ENCODE peak calls at places on chromosome 16, in six cellular contexts. One of them, this sample, is unnamed.

GRCh38 chr16:76277099-76278030 is at the start of gene CNTNAP4:
- DNase-seq in kidney: no peak
- DNase-seq in pancreas: no peak
- DNase-seq in body of pancreas: no peak
- DNase-seq in heart left ventricle: no peak
- DNase-seq in tibial nerve: peak; percentile 7
- DNase-seq in this sample: no peak

GRCh38 chr16:55062446-55062845 is 131.8 kb downstream of the IRX5 start:
- DNase-seq in heart left ventricle: no peak
- DNase-seq in body of pancreas: no peak
- DNase-seq in pancreas: no peak
- DNase-seq in tibial nerve: no peak
- DNase-seq in kidney: no peak
- DNase-seq in this sample: no peak

GRCh38 chr16:25007284-25007984 is 7.7 kb downstream of the ARHGAP17 start:
- DNase-seq in pancreas: no peak
- DNase-seq in body of pancreas: no peak
- DNase-seq in heart left ventricle: no peak
- DNase-seq in kidney: no peak
- DNase-seq in tibial nerve: no peak
- DNase-seq in this sample: no peak

GRCh38 chr16:16037970-16038369 is 88.6 kb downstream of the ABCC1 start:
- DNase-seq in kidney: no peak
- DNase-seq in pancreas: no peak
- DNase-seq in body of pancreas: no peak
- DNase-seq in heart left ventricle: no peak
- DNase-seq in tibial nerve: no peak
- DNase-seq in this sample: no peak

GRCh38 chr16:51327001-51327400 is 175.9 kb upstream of the SALL1 start:
- DNase-seq in kidney: no peak
- DNase-seq in pancreas: no peak
- DNase-seq in tibial nerve: no peak
- DNase-seq in body of pancreas: no peak
- DNase-seq in heart left ventricle: no peak
- DNase-seq in this sample: no peak

GRCh38 chr16:80735846-80736245 is 68.6 kb downstream of the CDYL2 start:
- DNase-seq in heart left ventricle: no peak
- DNase-seq in kidney: no peak
- DNase-seq in body of pancreas: no peak
- DNase-seq in pancreas: no peak
- DNase-seq in tibial nerve: no peak
- DNase-seq in this sample: no peak

GRCh38 chr16:75787421-75787820 is 61.1 kb upstream of the CPHXL start:
- DNase-seq in kidney: no peak
- DNase-seq in pancreas: no peak
- DNase-seq in tibial nerve: no peak
- DNase-seq in body of pancreas: no peak
- DNase-seq in heart left ventricle: no peak
- DNase-seq in this sample: no peak

GRCh38 chr16:89855301-89855945 is 18.0 kb upstream of the TCF25 start:
- DNase-seq in body of pancreas: no peak
- DNase-seq in kidney: no peak
- DNase-seq in tibial nerve: no peak
- DNase-seq in heart left ventricle: peak; percentile 53
- DNase-seq in pancreas: no peak
- DNase-seq in this sample: no peak

GRCh38 chr16:10862432-10862831 is 14.6 kb upstream of the CIITA start:
- DNase-seq in body of pancreas: peak; percentile 81
- DNase-seq in pancreas: peak; percentile 71
- DNase-seq in kidney: no peak
- DNase-seq in heart left ventricle: no peak
- DNase-seq in tibial nerve: peak; percentile 64
- DNase-seq in this sample: peak; percentile 88

GRCh38 chr16:31569360-31569717 is 41.6 kb downstream of the AHSP start:
- DNase-seq in body of pancreas: no peak
- DNase-seq in heart left ventricle: no peak
- DNase-seq in kidney: no peak
- DNase-seq in tibial nerve: no peak
- DNase-seq in pancreas: no peak
- DNase-seq in this sample: no peak

GRCh38 chr16:10558305-10558704 is 22.1 kb downstream of the EMP2 start:
- DNase-seq in body of pancreas: no peak
- DNase-seq in heart left ventricle: no peak
- DNase-seq in tibial nerve: no peak
- DNase-seq in pancreas: no peak
- DNase-seq in kidney: no peak
- DNase-seq in this sample: no peak

GRCh38 chr16:11528053-11528452 is 58.7 kb downstream of the LITAF start:
- DNase-seq in pancreas: no peak
- DNase-seq in body of pancreas: no peak
- DNase-seq in heart left ventricle: no peak
- DNase-seq in kidney: no peak
- DNase-seq in tibial nerve: no peak
- DNase-seq in this sample: no peak

GRCh38 chr16:22670551-22670970 is 143.4 kb upstream of the HS3ST2 start:
- DNase-seq in body of pancreas: no peak
- DNase-seq in tibial nerve: no peak
- DNase-seq in pancreas: no peak
- DNase-seq in kidney: no peak
- DNase-seq in heart left ventricle: no peak
- DNase-seq in this sample: no peak

GRCh38 chr16:88780100-88781062 is 4.6 kb downstream of the PIEZO1 start:
- DNase-seq in kidney: no peak
- DNase-seq in pancreas: peak; percentile 8
- DNase-seq in body of pancreas: no peak
- DNase-seq in tibial nerve: no peak
- DNase-seq in heart left ventricle: no peak
- DNase-seq in this sample: no peak

GRCh38 chr16:19566362-19566761 is 10.9 kb downstream of the VPS35L start:
- DNase-seq in tibial nerve: no peak
- DNase-seq in kidney: no peak
- DNase-seq in body of pancreas: no peak
- DNase-seq in heart left ventricle: no peak
- DNase-seq in pancreas: no peak
- DNase-seq in this sample: no peak

GRCh38 chr16:60755907-60756306 is 1280.3 kb downstream of the CDH8 start:
- DNase-seq in tibial nerve: no peak
- DNase-seq in heart left ventricle: no peak
- DNase-seq in kidney: no peak
- DNase-seq in body of pancreas: no peak
- DNase-seq in pancreas: no peak
- DNase-seq in this sample: no peak

GRCh38 chr16:79658301-79659001 is 57.9 kb upstream of the MAF start:
- DNase-seq in heart left ventricle: no peak
- DNase-seq in body of pancreas: no peak
- DNase-seq in pancreas: no peak
- DNase-seq in tibial nerve: no peak
- DNase-seq in kidney: no peak
- DNase-seq in this sample: peak; percentile 93

GRCh38 chr16:71963125-71963875 is 36.9 kb downstream of the PKD1L3 start:
- DNase-seq in tibial nerve: no peak
- DNase-seq in pancreas: no peak
- DNase-seq in heart left ventricle: no peak
- DNase-seq in kidney: no peak
- DNase-seq in body of pancreas: no peak
- DNase-seq in this sample: no peak

GRCh38 chr16:55622302-55622701 is 33.5 kb upstream of the SLC6A2 start:
- DNase-seq in kidney: no peak
- DNase-seq in pancreas: no peak
- DNase-seq in heart left ventricle: no peak
- DNase-seq in body of pancreas: no peak
- DNase-seq in tibial nerve: no peak
- DNase-seq in this sample: no peak

GRCh38 chr16:80552277-80552676 is 11.5 kb downstream of the DYNLRB2 start:
- DNase-seq in pancreas: no peak
- DNase-seq in kidney: no peak
- DNase-seq in body of pancreas: no peak
- DNase-seq in tibial nerve: no peak
- DNase-seq in heart left ventricle: no peak
- DNase-seq in this sample: peak; percentile 71

GRCh38 chr16:58859958-58860669 is 126.0 kb upstream of the GOT2 start:
- DNase-seq in pancreas: no peak
- DNase-seq in kidney: no peak
- DNase-seq in heart left ventricle: no peak
- DNase-seq in tibial nerve: no peak
- DNase-seq in body of pancreas: no peak
- DNase-seq in this sample: no peak

GRCh38 chr16:85928411-85928820 is 29.5 kb downstream of the IRF8 start:
- DNase-seq in body of pancreas: no peak
- DNase-seq in pancreas: no peak
- DNase-seq in tibial nerve: peak; percentile 68
- DNase-seq in kidney: peak; percentile 62
- DNase-seq in heart left ventricle: peak; percentile 60
- DNase-seq in this sample: no peak

GRCh38 chr16:17397499-17397891 is 73.3 kb downstream of the XYLT1 start:
- DNase-seq in tibial nerve: peak; percentile 37
- DNase-seq in heart left ventricle: no peak
- DNase-seq in body of pancreas: peak; percentile 56
- DNase-seq in pancreas: peak; percentile 62
- DNase-seq in kidney: no peak
- DNase-seq in this sample: no peak

GRCh38 chr16:54242199-54242598 is 44.4 kb downstream of the IRX3 start:
- DNase-seq in pancreas: no peak
- DNase-seq in tibial nerve: no peak
- DNase-seq in kidney: no peak
- DNase-seq in body of pancreas: no peak
- DNase-seq in heart left ventricle: no peak
- DNase-seq in this sample: no peak

DNA sequence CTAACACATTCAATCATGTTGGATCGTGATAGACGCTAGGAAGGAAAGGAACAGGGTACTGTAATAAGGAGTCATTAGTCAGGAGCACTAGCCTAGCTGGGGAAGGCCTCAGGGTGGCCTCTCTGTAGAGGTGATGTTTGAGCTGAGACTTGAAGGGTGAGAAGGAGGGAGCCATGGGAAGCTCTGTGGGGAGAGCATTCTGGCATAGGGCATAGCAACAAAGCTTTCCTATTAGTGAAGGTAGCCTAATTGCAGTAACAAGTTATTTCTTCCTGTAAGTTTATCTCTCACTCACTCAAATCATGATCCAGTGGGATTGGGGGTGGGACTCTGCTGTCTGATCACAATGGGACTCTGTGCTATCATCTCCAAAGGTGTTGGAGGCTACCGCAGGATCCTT is 16.1 kb downstream of the PLCG2 start:
- DNase-seq in tibial nerve: no peak
- DNase-seq in heart left ventricle: no peak
- DNase-seq in body of pancreas: no peak
- DNase-seq in pancreas: no peak
- DNase-seq in kidney: no peak
- DNase-seq in this sample: no peak
- H3K4me1 ChIP-seq in tibial nerve: no peaks in the 10 kb centered on the region
- H3K4me1 ChIP-seq in heart left ventricle: no peaks in the 10 kb centered on the region
- H3K4me1 ChIP-seq in body of pancreas: no peaks in the 10 kb centered on the region
- H3K4me1 ChIP-seq in pancreas: no peaks in the 10 kb centered on the region
- H3K4me1 ChIP-seq in kidney: peaks cover 23% of the 10 kb centered on the region
- H3K4me1 ChIP-seq in this sample: peaks cover 9% of the 10 kb centered on the region

GRCh38 chr16:3123986-3124886 is 10.6 kb upstream of the ZNF213 start:
- DNase-seq in body of pancreas: peak; percentile 96
- DNase-seq in heart left ventricle: peak; percentile 97
- DNase-seq in pancreas: peak; percentile 96
- DNase-seq in tibial nerve: peak; percentile 97
- DNase-seq in kidney: peak; percentile 98
- DNase-seq in this sample: peak; percentile 90
- TF ChIP-seq CTCF in body of pancreas: no peak
- TF ChIP-seq CTCF in heart left ventricle: peak; percentile 26
- TF ChIP-seq CTCF in pancreas: no peak
- TF ChIP-seq CTCF in tibial nerve: no peak
- TF ChIP-seq CTCF in kidney: peak; percentile 18
- TF ChIP-seq CTCF in this sample: peak; percentile 50

GRCh38 chr16:1325261-1325660 is 8.2 kb upstream of the BAIAP3 start:
- DNase-seq in heart left ventricle: no peak
- DNase-seq in pancreas: no peak
- DNase-seq in body of pancreas: no peak
- DNase-seq in kidney: no peak
- DNase-seq in tibial nerve: no peak
- DNase-seq in this sample: no peak

GRCh38 chr16:1324286-1324826 is 9.1 kb upstream of the BAIAP3 start:
- DNase-seq in kidney: no peak
- DNase-seq in pancreas: no peak
- DNase-seq in heart left ventricle: no peak
- DNase-seq in tibial nerve: no peak
- DNase-seq in body of pancreas: no peak
- DNase-seq in this sample: no peak

GRCh38 chr16:1325673-1326371 is 7.6 kb upstream of the BAIAP3 start:
- DNase-seq in body of pancreas: no peak
- DNase-seq in pancreas: no peak
- DNase-seq in kidney: no peak
- DNase-seq in tibial nerve: no peak
- DNase-seq in heart left ventricle: no peak
- DNase-seq in this sample: no peak

GRCh38 chr16:1322407-1322806 is 11.0 kb upstream of the BAIAP3 start:
- DNase-seq in pancreas: no peak
- DNase-seq in body of pancreas: no peak
- DNase-seq in kidney: no peak
- DNase-seq in tibial nerve: no peak
- DNase-seq in heart left ventricle: no peak
- DNase-seq in this sample: no peak

DNA sequence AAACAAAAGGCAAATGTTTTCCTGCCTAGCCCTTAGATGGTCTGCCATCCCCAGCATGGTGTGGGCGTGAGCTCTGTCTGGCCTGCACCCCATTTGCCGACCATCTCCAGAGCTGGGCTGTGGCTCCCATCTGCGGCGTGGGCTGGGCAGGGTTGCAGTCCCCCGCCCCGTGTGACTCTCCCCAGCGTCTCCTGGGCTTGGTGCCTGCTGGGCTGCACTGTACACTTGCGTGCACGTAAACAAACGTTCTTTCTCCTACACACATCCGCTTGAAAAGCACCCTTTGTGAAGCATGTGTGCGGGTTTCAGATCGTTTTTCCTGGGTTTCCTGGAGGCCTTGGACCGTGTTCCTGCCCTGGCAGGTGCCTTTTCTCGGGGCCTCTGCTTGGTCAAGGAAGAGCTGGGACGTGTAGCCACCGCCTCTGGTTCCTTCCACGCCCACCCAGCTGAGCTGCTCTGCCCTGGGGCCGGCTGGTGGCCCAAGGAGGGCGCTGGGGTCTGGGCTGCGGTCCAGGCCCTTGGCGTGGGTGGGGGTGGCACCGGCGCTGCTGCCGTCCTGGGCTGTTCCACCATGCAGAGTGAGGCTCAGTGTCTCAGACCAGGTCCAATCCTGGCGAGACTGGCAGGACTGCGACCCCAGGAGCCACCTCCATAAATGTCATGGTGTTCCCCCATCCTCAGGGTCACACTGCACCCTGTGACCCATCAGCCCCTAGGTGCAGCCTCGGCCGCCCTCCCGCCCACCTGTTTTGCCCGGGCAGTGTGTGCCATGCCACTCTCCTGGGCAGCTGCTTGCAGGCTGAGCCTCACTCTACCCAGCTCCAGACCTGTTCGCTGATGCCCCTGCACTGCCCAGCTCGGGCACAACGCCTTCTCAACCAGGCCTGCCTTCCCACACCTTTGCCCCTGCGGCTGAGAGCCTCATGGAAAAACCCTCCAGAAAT is 9.9 kb upstream of the BAIAP3 start:
- DNase-seq in pancreas: no peak
- DNase-seq in kidney: no peak
- DNase-seq in heart left ventricle: no peak
- DNase-seq in body of pancreas: no peak
- DNase-seq in tibial nerve: no peak
- DNase-seq in this sample: no peak
- H3K27ac ChIP-seq in pancreas: no peak overlapping the region
- H3K27ac ChIP-seq in kidney: no peak overlapping the region
- H3K27ac ChIP-seq in heart left ventricle: no peak overlapping the region
- H3K27ac ChIP-seq in body of pancreas: no peak overlapping the region
- H3K27ac ChIP-seq in tibial nerve: no peak overlapping the region
- H3K27ac ChIP-seq in this sample: no peak overlapping the region

GRCh38 chr16:87666919-87667318 is 64.6 kb downstream of the JPH3 start:
- DNase-seq in pancreas: no peak
- DNase-seq in heart left ventricle: no peak
- DNase-seq in kidney: no peak
- DNase-seq in body of pancreas: no peak
- DNase-seq in tibial nerve: no peak
- DNase-seq in this sample: no peak
- H3K4me1 ChIP-seq in pancreas: no peaks in the 10 kb centered on the region
- H3K4me1 ChIP-seq in heart left ventricle: no peaks in the 10 kb centered on the region
- H3K4me1 ChIP-seq in kidney: no peaks in the 10 kb centered on the region
- H3K4me1 ChIP-seq in body of pancreas: no peaks in the 10 kb centered on the region
- H3K4me1 ChIP-seq in tibial nerve: no peaks in the 10 kb centered on the region
- H3K4me1 ChIP-seq in this sample: no peaks in the 10 kb centered on the region

This sample was measured in foreskin keratinocyte.